ENCODE peak calls at places on chromosome 12, in five cellular contexts. U is GM13976; T is hippocampal formation; D is stimulated activated CD4-positive, alpha-beta T cell treated with anti-CD3 and anti-CD28 coated beads, Interleukin-1b, Interleukin-23, amount 100 ng/mL, for 4 hours; O is activated effector memory CD4-positive, alpha-beta T cell treated with anti-CD3 and anti-CD28 coated beads, Interleukin-2, amount 50 U/mL, for 16 hours. R is an unnamed sample.

GRCh38 chr12:76032043-76032981 is 736 bp upstream of the PHLDA1 start:
- DNase-seq in U (peak; percentile 72), T (peak; percentile 22), D (no peak), O (peak; percentile 64), R (no peak)

GRCh38 chr12:87332987-87333761 is 696.0 kb downstream of the C12orf50 start:
- DNase-seq in U (no peak), T (no peak), D (no peak), O (no peak), R (no peak)

GRCh38 chr12:123898673-123899072 is 74.0 kb downstream of the CCDC92 start:
- DNase-seq in U (no peak), T (no peak), D (no peak), O (no peak), R (no peak)

GRCh38 chr12:49331360-49332222 is 5.4 kb downstream of the C1QL4 start:
- DNase-seq in U (peak; percentile 66), T (peak; percentile 65), D (no peak), O (peak; percentile 64), R (no peak)

GRCh38 chr12:56153291-56154065 is 1.1 kb downstream of the MYL6B start:
- DNase-seq in U (no peak), T (no peak), D (no peak), O (no peak), R (no peak)

GRCh38 chr12:77116277-77116676 is 50.9 kb upstream of the E2F7 start:
- DNase-seq in U (no peak), T (no peak), D (no peak), O (no peak), R (no peak)

GRCh38 chr12:6914246-6914947 is at the start of gene ENO2:
- DNase-seq in U (peak; percentile 90), T (peak; percentile 55), D (peak; percentile 78), O (peak; percentile 94), R (peak; percentile 94)

GRCh38 chr12:122471324-122472226 is 29.2 kb downstream of the ZCCHC8 start:
- DNase-seq in U (peak; percentile 62), T (peak; percentile 65), D (no peak), O (peak; percentile 51), R (no peak)

GRCh38 chr12:19652391-19652790 is 213.1 kb downstream of the AEBP2 start:
- DNase-seq in U (no peak), T (no peak), D (no peak), O (no peak), R (no peak)

GRCh38 chr12:12714276-12715001 is 2.7 kb upstream of the CDKN1B start:
- DNase-seq in U (no peak), T (peak; percentile 69), D (no peak), O (peak; percentile 80), R (peak; percentile 92)

GRCh38 chr12:68622250-68622649 is 11.6 kb downstream of the RAP1B start:
- DNase-seq in U (no peak), T (no peak), D (no peak), O (no peak), R (no peak)

GRCh38 chr12:1297206-1297605 is 297.2 kb downstream of the FBXL14 start:
- DNase-seq in U (no peak), T (no peak), D (no peak), O (no peak), R (no peak)

GRCh38 chr12:124510301-124510970 is 57.0 kb downstream of the NCOR2 start:
- DNase-seq in U (no peak), T (peak; percentile 17), D (no peak), O (no peak), R (no peak)

GRCh38 chr12:132285991-132286681 is 43.3 kb downstream of the GALNT9 start:
- DNase-seq in U (no peak), T (no peak), D (no peak), O (no peak), R (no peak)

GRCh38 chr12:51368640-51369517 is 22.3 kb downstream of the GALNT6 start:
- DNase-seq in U (peak; percentile 96), T (no peak), D (peak; percentile 57), O (peak; percentile 93), R (peak; percentile 96)

GRCh38 chr12:43444940-43445564 is 107.0 kb downstream of the ADAMTS20 start:
- DNase-seq in U (peak; percentile 18), T (peak; percentile 21), D (peak; percentile 23), O (peak; percentile 68), R (no peak)

GRCh38 chr12:123058471-123058870 is 78.0 kb downstream of the ARL6IP4 start:
- DNase-seq in U (no peak), T (no peak), D (no peak), O (no peak), R (no peak)

GRCh38 chr12:65339161-65339560 is 60.7 kb downstream of the MSRB3 start:
- DNase-seq in U (no peak), T (no peak), D (no peak), O (no peak), R (no peak)

GRCh38 chr12:19689801-19690472 is 250.6 kb downstream of the AEBP2 start:
- DNase-seq in U (no peak), T (no peak), D (no peak), O (no peak), R (no peak)

GRCh38 chr12:65999564-66000280 is 130.8 kb downstream of the LLPH start:
- DNase-seq in U (no peak), T (no peak), D (no peak), O (no peak), R (no peak)

GRCh38 chr12:52521175-52521574 is 981 bp upstream of the KRT5 start:
- DNase-seq in U (no peak), T (no peak), D (no peak), O (no peak), R (no peak)

GRCh38 chr12:19012965-19013364 is 116.6 kb upstream of the PLEKHA5 start:
- DNase-seq in U (no peak), T (no peak), D (no peak), O (no peak), R (no peak)

GRCh38 chr12:126038434-126038833 is 973.2 kb downstream of the AACS start:
- DNase-seq in U (no peak), T (no peak), D (no peak), O (no peak), R (no peak)

GRCh38 chr12:28780096-28780495 is 369.0 kb upstream of the FAR2 start:
- DNase-seq in U (no peak), T (no peak), D (no peak), O (no peak), R (no peak)

GRCh38 chr12:42809226-42809625 is 219.7 kb upstream of the PRICKLE1 start:
- DNase-seq in U (no peak), T (no peak), D (no peak), O (no peak), R (no peak)

GRCh38 chr12:68842784-68843567 is 35.0 kb downstream of the MDM2 start:
- DNase-seq in U (no peak), T (no peak), D (no peak), O (no peak), R (no peak)

GRCh38 chr12:63900922-63901793 is 56.7 kb downstream of the SRGAP1 start:
- DNase-seq in U (no peak), T (no peak), D (no peak), O (no peak), R (no peak)

GRCh38 chr12:48968467-48968866 is 3.1 kb downstream of the WNT10B start:
- DNase-seq in U (peak; percentile 76), T (no peak), D (no peak), O (no peak), R (no peak)

GRCh38 chr12:93003540-93004239 is 74.6 kb upstream of the EEA1 start:
- DNase-seq in U (no peak), T (no peak), D (no peak), O (no peak), R (no peak)

GRCh38 chr12:57836442-57837375 is 9.8 kb downstream of the CTDSP2 start:
- DNase-seq in U (peak; percentile 71), T (no peak), D (no peak), O (peak; percentile 74), R (no peak)

GRCh38 chr12:121545459-121545858 is 35.4 kb downstream of the KDM2B start:
- DNase-seq in U (no peak), T (no peak), D (no peak), O (no peak), R (no peak)

GRCh38 chr12:131482686-131483085 is 228.2 kb upstream of the SFSWAP start:
- DNase-seq in U (no peak), T (no peak), D (no peak), O (no peak), R (peak; percentile 65)

GRCh38 chr12:55188974-55189556 is 31.8 kb upstream of the OR10A7 start:
- DNase-seq in U (peak; percentile 38), T (peak; percentile 71), D (no peak), O (peak; percentile 58), R (no peak)